ENCODE peak calls at places on chromosomes 13 and 19, in four cellular contexts. G, L, V and C are unnamed samples.

GRCh38 chr19:48752511-48753365 is at the start of gene FUT1:
- DNase-seq in V (peak), L (peak), G (peak), C (peak)

GRCh38 chr19:1856698-1857603 is 6.4 kb downstream of the KLF16 start:
- DNase-seq in L (peak), V (peak), G (peak), C (peak)

GRCh38 chr13:47433461-47434005 is 536.7 kb upstream of the HTR2A start:
- DNase-seq in G (no peak), L (no peak), V (no peak), C (no peak)

GRCh38 chr13:36787181-36787580 is 31.8 kb upstream of the RFXAP start:
- DNase-seq in L (no peak), G (no peak), V (no peak), C (no peak)

GRCh38 chr19:45819769-45820168 is 4.7 kb upstream of the RSPH6A start:
- DNase-seq in L (no peak), V (no peak), G (no peak), C (no peak)

GRCh38 chr19:13887039-13887438 is 10.1 kb downstream of the NANOS3 start:
- DNase-seq in G (no peak), L (peak), V (no peak), C (no peak)

GRCh38 chr19:19406878-19407639 is 1.6 kb downstream of the GATAD2A start:
- DNase-seq in G (no peak), L (peak), V (peak), C (peak)

GRCh38 chr19:19261350-19262189 is 11.5 kb downstream of the TM6SF2 start:
- DNase-seq in L (no peak), V (no peak), G (peak), C (peak)

GRCh38 chr13:29849071-29849541 is 1.3 kb downstream of the UBL3 start:
- DNase-seq in L (peak), G (no peak), V (no peak), C (peak)